ENCODE peak calls at places on chromosome 21, in six cellular contexts. A is ovary; C is Kasumi-1; H is stimulated activated CD4-positive, alpha-beta T cell treated with anti-CD3 and anti-CD28 coated beads, Interleukin-4, amount 100 ng/mL, for 48 hours; J is foreskin fibroblast; E is cardiac fibroblast. L is an unnamed sample.

GRCh38 chr21:39386194-39386593 is 37.3 kb upstream of the HMGN1 start:
- DNase-seq in E (peak; percentile 33), A (peak; percentile 65), J (peak; percentile 60), C (no peak), H (no peak), L (no peak)

GRCh38 chr21:25283720-25284119 is 323.6 kb downstream of the MRPL39 start:
- DNase-seq in C (peak; percentile 30), H (no peak), J (peak; percentile 52), A (no peak), E (peak; percentile 71), L (no peak)

GRCh38 chr21:29091032-29091431 is 17.6 kb upstream of the CCT8 start:
- DNase-seq in E (peak; percentile 76), J (peak; percentile 80), A (no peak), H (no peak), C (no peak), L (no peak)

GRCh38 chr21:35971824-35972223 is 88.5 kb downstream of the SETD4 start:
- DNase-seq in J (no peak), H (no peak), A (no peak), E (no peak), C (no peak), L (no peak)

GRCh38 chr21:38675450-38675849 is 130.3 kb upstream of the ETS2 start:
- DNase-seq in J (peak; percentile 6), H (no peak), E (no peak), A (no peak), C (no peak), L (no peak)

GRCh38 chr21:42309753-42310213 is 5.4 kb downstream of the TFF3 start:
- DNase-seq in A (peak; percentile 70), H (peak; percentile 76), C (peak; percentile 60), E (peak; percentile 9), J (peak; percentile 17), L (peak; percentile 59)

GRCh38 chr21:33844104-33844889 is 71.3 kb downstream of the ATP5PO start:
- DNase-seq in J (peak; percentile 61), H (no peak), E (peak; percentile 56), A (no peak), C (no peak), L (no peak)

GRCh38 chr21:40173833-40174232 is 306.6 kb downstream of the PCP4 start:
- DNase-seq in J (no peak), H (no peak), A (no peak), E (no peak), C (no peak), L (no peak)

GRCh38 chr21:30986966-30987365 is 51.3 kb downstream of the KRTAP19-8 start:
- DNase-seq in C (no peak), A (no peak), E (no peak), J (no peak), H (no peak), L (no peak)

GRCh38 chr21:45234906-45235305 is 52.8 kb downstream of the POFUT2 start:
- DNase-seq in J (no peak), A (no peak), H (no peak), E (no peak), C (no peak), L (no peak)

GRCh38 chr21:45831991-45832740 is 149.4 kb upstream of the COL6A1 start:
- DNase-seq in A (no peak), H (no peak), E (peak; percentile 87), J (peak; percentile 56), C (no peak), L (no peak)

GRCh38 chr21:33552093-33552998 is 9.5 kb downstream of the SON start:
- DNase-seq in E (no peak), J (no peak), A (no peak), C (no peak), H (no peak), L (no peak)

GRCh38 chr21:34840693-34841092 is 171.9 kb downstream of the CLIC6 start:
- DNase-seq in J (no peak), C (no peak), H (no peak), E (no peak), A (no peak), L (no peak)

GRCh38 chr21:38434913-38435533 is 63.3 kb downstream of the ERG start:
- DNase-seq in E (peak; percentile 51), J (peak; percentile 9), A (no peak), H (no peak), C (no peak), L (no peak)

GRCh38 chr21:33380483-33380998 is 22.7 kb upstream of the IFNGR2 start:
- DNase-seq in J (peak; percentile 98), C (peak; percentile 93), E (peak; percentile 97), A (peak; percentile 88), H (peak; percentile 84), L (peak; percentile 73)

GRCh38 chr21:45615145-45615711 is 28.3 kb upstream of the PCBP3 start:
- DNase-seq in J (no peak), A (peak; percentile 26), E (peak; percentile 27), C (no peak), H (peak; percentile 66), L (no peak)

GRCh38 chr21:44865561-44866280 is 7.8 kb downstream of the PTTG1IP start:
- DNase-seq in A (no peak), H (no peak), C (peak; percentile 80), E (no peak), J (no peak), L (no peak)

GRCh38 chr21:28827422-28827821 is 165.3 kb downstream of the LTN1 start:
- DNase-seq in E (no peak), A (no peak), J (peak; percentile 69), C (no peak), H (no peak), L (no peak)

GRCh38 chr21:38913120-38913975 is 107.6 kb downstream of the ETS2 start:
- DNase-seq in H (no peak), J (peak; percentile 74), A (peak; percentile 90), E (peak; percentile 90), C (no peak), L (no peak)

GRCh38 chr21:32886339-32886738 is 114.8 kb upstream of the PAXBP1 start:
- DNase-seq in H (no peak), C (no peak), A (no peak), J (no peak), E (no peak), L (no peak)

GRCh38 chr21:34343347-34344057 is 20.3 kb upstream of the KCNE2 start:
- DNase-seq in E (no peak), A (no peak), J (no peak), C (no peak), H (no peak), L (no peak)

GRCh38 chr21:42614811-42615342 is 38.5 kb upstream of the PDE9A start:
- DNase-seq in C (no peak), H (peak; percentile 50), J (peak; percentile 39), A (no peak), E (no peak), L (no peak)

GRCh38 chr21:41185802-41186201 is 17.8 kb downstream of the BACE2 start:
- DNase-seq in J (no peak), H (no peak), A (no peak), C (no peak), E (no peak), L (no peak)

GRCh38 chr21:14901482-14901958 is 163.3 kb downstream of the NRIP1 start:
- DNase-seq in E (peak; percentile 24), C (no peak), H (no peak), J (peak; percentile 29), A (no peak), L (no peak)

GRCh38 chr21:14690886-14691285 is 144.8 kb upstream of the SAMSN1 start:
- DNase-seq in C (peak; percentile 23), E (no peak), A (no peak), H (no peak), J (no peak), L (no peak)

GRCh38 chr21:15224346-15225086 is 159.7 kb upstream of the NRIP1 start:
- DNase-seq in A (no peak), J (peak; percentile 86), C (no peak), H (no peak), E (peak; percentile 87), L (no peak)

GRCh38 chr21:31117046-31117916 is 79.0 kb upstream of the KRTAP19-8 start:
- DNase-seq in A (no peak), C (peak; percentile 22), E (peak; percentile 59), J (peak; percentile 80), H (no peak), L (no peak)

GRCh38 chr21:34078915-34079314 is 5.5 kb downstream of the MRPS6 start:
- DNase-seq in J (no peak), C (no peak), E (no peak), A (no peak), H (no peak), L (no peak)

GRCh38 chr21:42038393-42038792 is 28.2 kb upstream of the ZBTB21 start:
- DNase-seq in C (no peak), H (no peak), J (no peak), A (no peak), E (no peak), L (no peak)

GRCh38 chr21:42745511-42746239 is 92.3 kb downstream of the PDE9A start:
- DNase-seq in A (no peak), E (no peak), C (no peak), H (no peak), J (no peak), L (no peak)

GRCh38 chr21:24023936-24024335 is 1583.3 kb downstream of the MRPL39 start:
- DNase-seq in E (no peak), A (no peak), C (no peak), H (no peak), J (no peak), L (no peak)

GRCh38 chr21:36835383-36835795 is 131.1 kb downstream of the HLCS start:
- DNase-seq in C (no peak), E (no peak), J (peak; percentile 49), H (no peak), A (no peak), L (no peak)